ENCODE peak calls at places on chromosome 11, in four cellular contexts. C, H, L and E are unnamed samples.

GRCh38 chr11:721913-722811 is 16.1 kb downstream of the EPS8L2 start:
- DNase-seq in C (peak; percentile 63), H (peak; percentile 52), L (no peak), E (no peak)

GRCh38 chr11:13939952-13940610 is 22.4 kb upstream of the SPON1 start:
- DNase-seq in C (no peak), H (no peak), L (peak; percentile 44), E (no peak)

GRCh38 chr11:133955091-133955846 is 1.5 kb downstream of the IGSF9B start:
- DNase-seq in C (peak; percentile 81), H (no peak), L (no peak), E (no peak)

GRCh38 chr11:115191761-115192160 is 312.5 kb downstream of the CADM1 start:
- DNase-seq in C (no peak), H (no peak), L (no peak), E (no peak)

GRCh38 chr11:36013950-36014349 is 70.1 kb downstream of the LDLRAD3 start:
- DNase-seq in C (no peak), H (no peak), L (no peak), E (no peak)

GRCh38 chr11:119207300-119207570 is 1.1 kb downstream of the CBL start:
- DNase-seq in C (no peak), H (no peak), L (no peak), E (no peak)

GRCh38 chr11:21986361-21986760 is 206.5 kb upstream of the ANO5 start:
- DNase-seq in C (no peak), H (no peak), L (no peak), E (no peak)

GRCh38 chr11:66854729-66855211 is 2.1 kb upstream of the LRFN4 start:
- DNase-seq in C (no peak), H (no peak), L (no peak), E (no peak)

GRCh38 chr11:126918556-126918955 is 82.0 kb downstream of the KIRREL3 start:
- DNase-seq in C (no peak), H (no peak), L (no peak), E (no peak)

GRCh38 chr11:115665345-115665901 is 161.2 kb upstream of the CADM1 start:
- DNase-seq in C (no peak), H (no peak), L (no peak), E (no peak)

GRCh38 chr11:65183201-65183891 is 1.6 kb downstream of the CAPN1 start:
- DNase-seq in C (no peak), H (no peak), L (peak; percentile 37), E (no peak)
- H3K9ac ChIP-seq in C (peak overlapping the region; percentile 93), H (peak overlapping the region; percentile 90), L (peak overlapping the region; percentile 97), E (peak overlapping the region; percentile 89)

DNA sequence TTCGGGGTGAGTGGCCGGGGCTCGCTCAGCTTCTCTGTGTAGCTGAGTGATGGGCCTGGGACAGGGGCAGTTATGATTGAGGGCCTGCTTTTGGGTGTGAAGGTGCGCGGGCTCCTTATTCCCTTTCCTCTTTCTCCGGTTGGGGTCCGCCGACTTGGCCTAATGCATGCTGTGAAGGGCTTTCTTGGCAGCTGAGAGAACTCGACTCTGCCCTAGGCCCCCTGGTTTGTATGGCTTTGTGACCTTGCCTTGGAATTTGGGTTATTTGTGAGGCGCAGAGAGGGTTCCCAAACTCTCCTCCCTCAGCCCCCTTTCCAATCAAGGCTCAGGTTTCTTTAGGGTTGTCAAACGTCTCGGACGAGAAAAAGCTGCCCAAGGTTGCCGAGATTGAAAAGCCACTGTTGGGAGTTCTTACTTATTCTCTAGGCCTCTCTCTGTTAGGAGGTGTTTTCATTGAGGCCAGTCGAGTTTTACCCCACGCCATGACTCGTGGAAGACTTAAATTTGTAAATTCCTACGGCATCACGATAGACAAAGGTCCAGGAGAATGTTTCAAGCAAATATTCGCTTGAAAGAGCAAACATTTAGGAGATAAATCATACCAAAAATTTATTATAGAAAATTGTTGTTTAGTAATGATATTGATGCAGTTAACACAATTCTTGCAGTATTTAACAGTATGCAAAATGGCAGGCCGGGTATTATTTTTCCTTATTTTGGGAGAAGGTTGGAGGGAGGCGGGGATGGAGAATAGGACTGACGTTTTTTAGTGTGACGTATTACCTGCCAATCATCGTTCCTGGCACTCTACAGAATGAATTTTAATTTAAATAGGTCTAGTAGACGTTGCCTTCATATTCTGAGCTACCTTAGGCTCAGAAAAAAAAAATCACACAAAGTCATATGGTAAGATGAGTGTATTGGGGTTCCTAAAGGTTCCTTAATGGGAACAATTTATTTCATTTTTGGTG is 677 bp downstream of the PDHX start:
- DNase-seq in C (no peak), H (peak; percentile 14), L (peak; percentile 34), E (no peak)
- TF ChIP-seq ZBTB33 in C (no peak), H (no peak), L (no peak), E (no peak)

GRCh38 chr11:103811870-103812509 is 224.4 kb upstream of the DDI1 start:
- DNase-seq in C (no peak), H (no peak), L (no peak), E (no peak)
- TF ChIP-seq YY1 in C (no peak), H (no peak), L (no peak), E (no peak)

GRCh38 chr11:5604896-5605295 is 8.5 kb downstream of the TRIM6 start:
- DNase-seq in C (no peak), H (no peak), L (no peak), E (no peak)
- H3K9ac ChIP-seq in C (no peak overlapping the region), H (no peak overlapping the region), L (no peak overlapping the region), E (no peak overlapping the region)